ENCODE peak calls at places on chromosomes 1 and 21, in five cellular contexts. G is GM23248, B is OCI-LY7, L is MM.1S, E is hepatocyte. O is an unnamed sample. For H3K9me2, the result is how much of the 10 kb centered on the place peaks cover.

GRCh38 chr1:92752719-92753118 is 32.2 kb downstream of the EVI5 start:
- DNase-seq in G (peak), B (no peak), L (no peak), E (no peak), O (peak)

GRCh38 chr1:156547982-156548381 is 24.4 kb downstream of the IQGAP3 start:
- DNase-seq in G (no peak), B (no peak), E (no peak), L (no peak), O (no peak)

GRCh38 chr1:53583021-53583902 is 124.1 kb downstream of the DMRTB1 start:
- DNase-seq in G (peak), L (no peak), E (peak), B (no peak), O (no peak)

GRCh38 chr21:46559291-46559983 is 45.4 kb downstream of the S100B start:
- DNase-seq in E (no peak), B (peak), G (no peak), L (no peak), O (no peak)

GRCh38 chr1:67227196-67227595 is 60.9 kb downstream of the IL23R start:
- DNase-seq in B (no peak), G (peak), E (no peak), L (no peak), O (peak)

GRCh38 chr1:181424786-181425403 is 58.4 kb upstream of the CACNA1E start:
- DNase-seq in L (peak), G (peak), E (peak), B (peak), O (peak)

GRCh38 chr1:89719502-89720306 is 86.8 kb downstream of the LRRC8C start:
- DNase-seq in L (peak), E (no peak), B (peak), G (peak), O (no peak)

GRCh38 chr1:176540428-176540827 is 77.5 kb downstream of the PAPPA2 start:
- DNase-seq in G (no peak), E (no peak), L (no peak), B (no peak), O (no peak)

GRCh38 chr1:162212713-162213112 is 143.2 kb downstream of the NOS1AP start:
- DNase-seq in E (no peak), G (no peak), L (no peak), B (no peak), O (no peak)

GRCh38 chr1:31931241-31932225 is 6.6 kb downstream of the PTP4A2 start:
- DNase-seq in B (no peak), L (no peak), G (peak), E (peak), O (peak)

GRCh38 chr21:45865106-45865835 is 116.3 kb upstream of the COL6A1 start:
- DNase-seq in L (no peak), G (peak), E (no peak), B (no peak), O (peak)

GRCh38 chr1:14113841-14114567 is 414.0 kb downstream of the PRDM2 start:
- DNase-seq in B (peak), E (peak), L (peak), G (peak), O (peak)

GRCh38 chr21:46171585-46171984 is 12.7 kb downstream of the SPATC1L start:
- DNase-seq in E (no peak), B (no peak), L (no peak), G (peak), O (no peak)

GRCh38 chr1:86396503-86396900 is 379 bp upstream of the ODF2L start:
- DNase-seq in G (no peak), L (no peak), B (peak), E (peak), O (no peak)

GRCh38 chr1:27364696-27365371 is 1.9 kb downstream of the MAP3K6 start:
- DNase-seq in E (no peak), G (no peak), B (no peak), L (no peak), O (no peak)

GRCh38 chr1:168643152-168643551 is 66.7 kb downstream of the XCL1 start:
- DNase-seq in E (no peak), L (no peak), B (no peak), G (peak), O (no peak)

GRCh38 chr1:242178924-242179708 is 180.2 kb upstream of the MAP1LC3C start:
- DNase-seq in L (no peak), G (no peak), E (no peak), B (no peak), O (no peak)

DNA sequence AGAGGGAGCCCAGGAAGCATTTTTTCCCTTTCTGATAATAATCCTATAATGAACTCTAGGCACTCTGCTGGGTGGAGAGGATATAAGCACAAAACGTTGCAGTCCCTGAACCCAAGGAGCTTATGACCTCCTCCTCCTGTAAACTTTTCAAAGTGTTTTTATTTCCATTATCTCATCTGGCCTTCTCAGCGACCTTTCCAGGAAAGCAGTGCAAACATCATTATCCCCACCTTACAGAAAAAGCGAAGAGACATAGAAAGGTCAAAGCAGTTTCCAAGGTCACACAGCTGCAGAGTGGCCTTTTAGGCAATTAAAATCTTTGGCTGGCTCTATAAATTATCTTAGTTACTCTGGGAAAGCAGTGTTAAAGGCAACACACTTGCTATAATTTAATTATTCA is 63.8 kb downstream of the OLFML3 start:
- DNase-seq in B (no peak), G (no peak), L (no peak), E (no peak), O (no peak)
- H3K9me2 ChIP-seq in B (under half), G (under half), L (under half), E (under half), O (under half)

GRCh38 chr1:151947140-151947539 is 37.8 kb upstream of the THEM4 start:
- DNase-seq in L (no peak), B (no peak), G (peak), E (no peak), O (peak)
- H3K27ac ChIP-seq in L (no peak), B (no peak), G (peak), E (peak), O (peak)

DNA sequence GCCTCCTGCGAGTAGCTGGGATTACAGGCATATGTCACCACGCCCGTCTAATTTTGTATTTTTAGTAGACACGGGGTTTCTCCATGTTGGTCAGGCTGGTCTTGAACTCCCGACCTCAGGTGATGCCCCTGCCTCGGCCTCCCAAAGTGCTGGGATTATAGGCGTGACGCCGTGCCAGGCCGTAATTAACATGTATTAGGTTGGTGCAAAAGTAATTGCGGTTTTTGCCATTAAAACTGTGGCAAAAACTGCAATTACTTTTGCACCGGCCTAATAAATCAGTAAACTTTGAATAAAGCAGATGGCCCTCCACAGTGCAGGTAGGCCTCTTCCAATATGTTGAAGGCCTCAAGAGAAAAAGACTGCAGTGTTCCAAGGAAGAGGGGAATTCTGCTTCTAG is 35.4 kb downstream of the TNFRSF9 start:
- DNase-seq in E (no peak), L (no peak), G (no peak), B (no peak), O (no peak)
- H3K9me2 ChIP-seq in E (under half), L (under half), G (under half), B (under half), O (under half)

GRCh38 chr1:116769561-116769977 is 15.3 kb downstream of the CD2 start:
- DNase-seq in B (peak), L (peak), E (no peak), G (peak), O (peak)

GRCh38 chr1:116769994-116770393 is 15.8 kb downstream of the CD2 start:
- DNase-seq in E (no peak), G (no peak), B (no peak), L (no peak), O (no peak)

GRCh38 chr1:116771997-116772647 is 17.9 kb downstream of the CD2 start:
- DNase-seq in L (no peak), E (no peak), B (no peak), G (no peak), O (no peak)

GRCh38 chr1:116769050-116769449 is 14.8 kb downstream of the CD2 start:
- DNase-seq in G (no peak), B (peak), E (no peak), L (no peak), O (no peak)

GRCh38 chr1:116770625-116771024 is 16.4 kb downstream of the CD2 start:
- DNase-seq in G (no peak), E (no peak), L (peak), B (no peak), O (no peak)
- H3K27ac ChIP-seq in G (no peak), E (no peak), L (peak), B (peak), O (no peak)

GRCh38 chr1:114043548-114043947 is 64.3 kb downstream of the OLFML3 start:
- DNase-seq in L (no peak), E (no peak), G (no peak), B (no peak), O (no peak)
- H3K9me2 ChIP-seq in L (under half), E (under half), G (under half), B (under half), O (under half)

GRCh38 chr1:109307363-109308021 is 681 bp upstream of the MYBPHL start:
- DNase-seq in L (no peak), B (peak), E (peak), G (no peak), O (no peak)
- H3K27ac ChIP-seq in L (no peak), B (peak), E (peak), G (no peak), O (no peak)

GRCh38 chr1:152539901-152540300 is 25.6 kb downstream of the CRCT1 start:
- DNase-seq in E (no peak), B (no peak), L (no peak), G (no peak), O (no peak)
- H3K9me2 ChIP-seq in E (under half), B (under half), L (under half), G (under half), O (under half)

GRCh38 chr1:225850370-225850769 is 31.8 kb downstream of the TMEM63A start:
- DNase-seq in G (no peak), E (no peak), L (no peak), B (no peak), O (no peak)
- H3K27ac ChIP-seq in G (no peak), E (no peak), L (peak), B (peak), O (no peak)

O was measured in PC-3.